ENCODE peak calls at places on chromosomes 2 and 18, in four cellular contexts. I is SK-N-SH, K is K562, C is HCT116. Y is an unnamed sample.

GRCh38 chr2:108583903-108584520 is 49.7 kb downstream of the LIMS1 start:
- DNase-seq in I (peak), K (peak), C (no peak), Y (peak)

GRCh38 chr2:41498791-41499190 is 549.0 kb upstream of the PKDCC start:
- DNase-seq in I (no peak), K (no peak), C (no peak), Y (no peak)

GRCh38 chr2:9961014-9961413 is 9.5 kb downstream of the GRHL1 start:
- DNase-seq in I (peak), K (peak), C (no peak), Y (no peak)

GRCh38 chr2:224334083-224334482 is 67.8 kb downstream of the FAM124B start:
- DNase-seq in I (no peak), K (no peak), C (no peak), Y (no peak)

GRCh38 chr2:74489906-74490305 is 7.0 kb downstream of the TTC31 start:
- DNase-seq in I (no peak), K (no peak), C (no peak), Y (no peak)

GRCh38 chr2:32453242-32454062 is 96.6 kb downstream of the BIRC6 start:
- DNase-seq in I (no peak), K (no peak), C (no peak), Y (peak)

GRCh38 chr2:223947711-223948205 is 2.6 kb upstream of the WDFY1 start:
- DNase-seq in I (no peak), K (peak), C (no peak), Y (no peak)

GRCh38 chr2:23756593-23757292 is 170.2 kb downstream of the ATAD2B start:
- DNase-seq in I (no peak), K (no peak), C (no peak), Y (no peak)

GRCh38 chr18:28123401-28124030 is 53.4 kb downstream of the CDH2 start:
- DNase-seq in I (no peak), K (no peak), C (no peak), Y (no peak)

GRCh38 chr18:37188016-37188791 is 359.3 kb downstream of the KIAA1328 start:
- DNase-seq in I (no peak), K (no peak), C (no peak), Y (no peak)

GRCh38 chr2:230155359-230155758 is 64.4 kb downstream of the SP110 start:
- DNase-seq in I (no peak), K (no peak), C (no peak), Y (no peak)

GRCh38 chr2:8036366-8036765 is 645.5 kb upstream of the ID2 start:
- DNase-seq in I (no peak), K (no peak), C (no peak), Y (no peak)

GRCh38 chr2:235911125-235911524 is 257.1 kb downstream of the GBX2 start:
- DNase-seq in I (no peak), K (no peak), C (no peak), Y (no peak)

GRCh38 chr18:30730915-30731314 is 311.6 kb downstream of the DSC3 start:
- DNase-seq in I (no peak), K (no peak), C (no peak), Y (no peak)

GRCh38 chr2:149087751-149088150 is 49.3 kb downstream of the LYPD6B start:
- DNase-seq in I (no peak), K (no peak), C (no peak), Y (no peak)

DNA sequence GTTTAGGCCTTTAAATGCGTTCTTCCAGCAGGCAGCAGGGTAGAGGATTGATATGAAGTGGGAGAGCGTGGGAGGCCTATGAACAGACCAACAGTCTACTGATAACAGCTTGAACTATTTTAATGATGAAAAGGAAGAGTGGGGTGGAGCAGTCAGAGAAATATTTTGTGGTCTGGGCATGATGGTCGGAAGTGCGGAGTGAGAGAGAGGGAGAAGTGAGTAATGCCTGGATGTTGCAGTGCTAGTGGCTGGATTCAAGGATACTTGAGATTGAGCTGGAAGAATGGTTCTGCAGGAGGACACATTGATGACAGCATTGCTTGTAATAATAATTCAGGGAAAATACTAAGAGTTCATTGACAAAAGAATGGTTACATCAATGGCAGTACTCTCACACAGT is 151.0 kb upstream of the DAPL1 start:
- DNase-seq in I (no peak), K (no peak), C (no peak), Y (no peak)
- TF ChIP-seq ELF1 in I (no peak), K (no peak), C (no peak), Y (no peak)

DNA sequence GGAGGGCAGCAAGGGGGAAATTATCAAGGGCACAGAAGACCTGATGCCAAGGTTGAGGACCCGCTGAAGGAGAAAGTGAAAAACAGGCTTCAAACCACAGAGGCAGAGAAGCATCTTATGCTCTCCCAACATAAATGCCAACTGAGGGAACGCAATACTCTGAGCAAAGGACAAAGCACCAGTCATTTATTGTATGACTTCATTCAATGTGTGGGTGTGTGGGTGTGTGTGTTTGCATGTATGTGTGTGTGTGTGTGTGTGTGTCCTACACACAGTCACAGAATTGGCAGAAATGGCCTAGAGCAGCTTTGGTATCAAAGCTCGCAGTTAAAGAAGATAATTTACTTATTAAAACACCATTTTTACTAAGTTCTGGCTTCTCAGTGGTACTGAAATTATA is 51.4 kb downstream of the UXS1 start:
- DNase-seq in I (no peak), K (no peak), C (no peak), Y (no peak)
- TF ChIP-seq ELF1 in I (no peak), K (no peak), C (no peak), Y (no peak)

GRCh38 chr2:234300393-234300792 is 196.5 kb downstream of the ARL4C start:
- DNase-seq in I (no peak), K (no peak), C (no peak), Y (no peak)
- TF ChIP-seq ELF1 in I (no peak), K (no peak), C (no peak), Y (no peak)

GRCh38 chr2:145065278-145065677 is 545.4 kb upstream of the ZEB2 start:
- DNase-seq in I (no peak), K (no peak), C (no peak), Y (no peak)

GRCh38 chr2:145064476-145064875 is 544.6 kb upstream of the ZEB2 start:
- DNase-seq in I (no peak), K (no peak), C (no peak), Y (no peak)

GRCh38 chr2:145066795-145067194 is 546.9 kb upstream of the ZEB2 start:
- DNase-seq in I (no peak), K (no peak), C (no peak), Y (no peak)

GRCh38 chr2:145067631-145068030 is 547.7 kb upstream of the ZEB2 start:
- DNase-seq in I (no peak), K (no peak), C (no peak), Y (no peak)

GRCh38 chr2:145066151-145066661 is 546.3 kb upstream of the ZEB2 start:
- DNase-seq in I (no peak), K (no peak), C (no peak), Y (no peak)
- TF ChIP-seq ELF1 in I (no peak), K (no peak), C (no peak), Y (no peak)

DNA sequence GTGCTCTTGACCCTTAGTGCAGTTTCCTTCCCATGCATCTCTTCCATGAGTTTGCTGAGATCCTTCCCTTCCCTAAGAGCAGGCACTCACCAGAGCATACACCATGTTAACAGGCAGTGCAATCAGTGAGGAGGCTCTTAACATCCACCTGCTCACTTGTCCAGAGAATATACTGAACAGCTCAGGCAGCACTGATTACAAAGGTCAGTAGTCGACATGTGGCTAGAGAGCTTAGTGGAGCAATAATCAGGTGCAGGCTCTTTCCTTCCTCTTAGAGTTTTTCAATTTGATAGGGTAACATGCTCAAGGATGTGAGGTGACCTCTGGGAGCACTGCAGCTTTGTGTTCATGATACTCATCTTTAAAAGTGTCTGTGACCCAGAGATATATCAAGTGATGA is 144.1 kb upstream of the SETBP1 start:
- DNase-seq in I (no peak), K (no peak), C (no peak), Y (no peak)
- TF ChIP-seq ELF1 in I (no peak), K (no peak), C (no peak), Y (no peak)

GRCh38 chr2:11260979-11261378 is 83.5 kb downstream of the ROCK2 start:
- DNase-seq in I (no peak), K (no peak), C (no peak), Y (no peak)

GRCh38 chr2:11257983-11258382 is 86.5 kb downstream of the ROCK2 start:
- DNase-seq in I (no peak), K (no peak), C (no peak), Y (no peak)

GRCh38 chr2:11254100-11254536 is 90.3 kb downstream of the ROCK2 start:
- DNase-seq in I (no peak), K (no peak), C (no peak), Y (peak)

GRCh38 chr2:11256166-11256565 is 88.3 kb downstream of the ROCK2 start:
- DNase-seq in I (no peak), K (no peak), C (no peak), Y (no peak)

DNA sequence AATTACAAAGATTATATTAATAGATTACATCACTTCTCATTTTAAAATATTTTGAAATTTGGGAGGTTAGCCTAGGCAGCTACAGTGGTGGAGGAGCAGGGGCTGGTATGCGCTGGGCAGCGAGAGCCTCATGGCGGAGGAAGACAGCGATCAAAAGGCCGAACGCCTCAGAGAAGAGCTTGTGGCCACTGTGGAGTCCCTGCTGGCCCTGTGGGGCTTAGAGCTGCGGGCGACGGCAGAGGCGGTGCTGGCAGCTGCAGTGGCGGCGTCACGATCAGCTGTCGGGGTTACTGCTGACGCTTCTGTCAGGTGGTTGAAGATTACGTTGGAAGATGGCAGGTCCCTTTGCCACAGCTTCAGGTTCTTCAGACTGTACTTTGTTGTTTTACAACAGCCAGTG is 87.4 kb downstream of the ROCK2 start:
- DNase-seq in I (no peak), K (no peak), C (no peak), Y (no peak)
- TF ChIP-seq ELF1 in I (no peak), K (no peak), C (no peak), Y (no peak)

DNA sequence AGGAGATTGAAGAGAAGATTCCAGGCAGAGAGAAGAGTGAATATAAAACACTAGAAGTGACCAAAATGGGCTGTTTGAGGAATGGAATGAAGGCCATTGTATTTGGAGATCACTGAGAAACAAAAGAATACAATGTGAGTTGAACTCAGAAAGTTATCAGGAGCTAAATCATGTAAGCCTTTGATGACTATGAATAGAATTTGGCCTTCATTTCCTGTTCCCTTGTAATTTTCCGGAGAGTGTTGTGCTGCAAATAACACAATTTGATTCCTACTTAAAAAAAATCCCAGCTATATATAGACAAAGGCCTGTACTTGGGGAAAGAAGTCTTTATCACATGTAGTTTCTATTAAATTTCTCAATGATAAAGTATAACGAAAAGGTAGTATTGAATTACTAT is 33.7 kb upstream of the KYNU start:
- DNase-seq in I (no peak), K (no peak), C (no peak), Y (no peak)
- TF ChIP-seq ELF1 in I (no peak), K (no peak), C (no peak), Y (no peak)

DNA sequence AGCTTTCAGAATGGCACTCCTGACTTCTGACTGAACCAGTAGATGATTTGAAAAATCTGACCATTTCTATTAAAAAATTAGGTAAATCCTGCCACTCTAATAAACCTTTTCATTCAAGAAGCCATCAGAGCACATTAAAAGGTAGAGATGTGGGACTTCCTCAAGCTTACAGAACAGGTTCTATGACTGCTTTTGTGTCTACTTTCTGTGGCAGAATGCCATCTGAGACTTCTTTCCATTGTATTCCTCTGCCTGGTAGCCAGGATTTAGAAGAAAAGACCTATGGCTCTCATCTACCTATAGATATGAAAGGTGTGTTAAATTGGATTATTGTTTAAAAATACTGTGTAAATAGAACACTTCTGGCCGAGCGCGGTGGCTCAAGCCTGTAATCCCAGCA is 99.9 kb upstream of the NABP1 start:
- DNase-seq in I (no peak), K (no peak), C (no peak), Y (no peak)
- TF ChIP-seq ELF1 in I (no peak), K (no peak), C (no peak), Y (no peak)

DNA sequence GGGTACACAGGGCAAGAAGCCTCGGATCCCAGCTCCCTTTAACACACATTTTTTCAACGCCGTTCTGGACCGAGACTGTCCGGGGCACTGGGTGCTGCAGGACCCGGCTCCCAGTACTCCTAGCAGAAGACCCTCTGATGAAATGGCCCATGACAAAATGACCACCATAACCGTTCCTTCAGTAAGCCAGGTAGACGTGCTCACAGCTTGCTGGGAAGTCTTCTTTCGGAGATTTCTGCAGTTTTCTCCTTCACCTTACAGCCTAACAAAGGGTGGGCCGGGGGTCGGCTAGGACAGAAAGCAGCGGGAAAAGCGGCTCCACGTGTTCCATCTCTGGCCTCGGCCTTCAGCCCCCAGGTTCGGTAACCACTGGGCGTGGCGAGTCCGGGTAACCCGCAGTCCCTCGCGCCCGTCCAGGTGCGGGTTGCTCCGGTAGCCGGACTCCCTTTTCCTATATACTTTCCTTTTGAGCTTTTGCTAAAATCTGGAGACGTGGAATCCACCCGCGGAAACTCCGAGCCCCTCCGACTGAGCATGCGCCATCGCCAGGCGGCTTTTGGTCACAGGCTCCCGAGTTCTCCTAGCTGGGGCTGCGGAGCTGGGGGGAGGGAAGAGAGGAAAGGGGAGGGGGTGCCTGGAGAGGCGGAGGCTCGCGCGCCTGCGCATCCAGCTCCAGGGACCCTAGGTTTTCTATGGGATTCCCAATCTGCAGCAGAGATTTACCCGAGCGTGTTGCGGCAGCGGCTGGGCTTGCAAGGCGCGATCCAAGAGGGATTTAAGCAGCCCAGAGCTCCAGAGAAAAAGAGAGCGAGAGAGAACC is at the start of gene VSNL1:
- DNase-seq in I (peak), K (peak), C (peak), Y (peak)
- TF ChIP-seq ELF1 in I (no peak), K (no peak), C (no peak), Y (peak)

Y was measured in HepG2.